ENCODE peak calls at places on chromosome 22, in ten cellular contexts. One of them, this sample, is unnamed.

GRCh38 chr22:39290724-39291161 is 28.7 kb downstream of the RPL3 start:
- DNase-seq in IMR-90: peak
- DNase-seq in GM18507: no peak
- DNase-seq in brain microvascular endothelial cell: peak
- DNase-seq in left ventricle myocardium superior: peak
- DNase-seq in smooth muscle cell of the brain vasculature: no peak
- DNase-seq in fibroblast of villous mesenchyme: peak
- DNase-seq in MV-4-11: no peak
- DNase-seq in C1 segment of cervical spinal cord: no peak
- DNase-seq in AG04450: no peak
- DNase-seq in this sample: peak

GRCh38 chr22:26658671-26659478 is 1.5 kb downstream of the MIAT start:
- DNase-seq in smooth muscle cell of the brain vasculature: peak
- DNase-seq in MV-4-11: peak
- DNase-seq in fibroblast of villous mesenchyme: peak
- DNase-seq in brain microvascular endothelial cell: peak
- DNase-seq in AG04450: peak
- DNase-seq in GM18507: no peak
- DNase-seq in left ventricle myocardium superior: no peak
- DNase-seq in IMR-90: peak
- DNase-seq in C1 segment of cervical spinal cord: no peak
- DNase-seq in this sample: peak

GRCh38 chr22:47433627-47434026 is 671.2 kb downstream of the TBC1D22A start:
- DNase-seq in smooth muscle cell of the brain vasculature: no peak
- DNase-seq in AG04450: no peak
- DNase-seq in GM18507: no peak
- DNase-seq in C1 segment of cervical spinal cord: no peak
- DNase-seq in brain microvascular endothelial cell: no peak
- DNase-seq in IMR-90: no peak
- DNase-seq in fibroblast of villous mesenchyme: no peak
- DNase-seq in left ventricle myocardium superior: no peak
- DNase-seq in MV-4-11: no peak
- DNase-seq in this sample: no peak

GRCh38 chr22:38694945-38695344 is 5.8 kb downstream of the JOSD1 start:
- DNase-seq in MV-4-11: no peak
- DNase-seq in fibroblast of villous mesenchyme: peak
- DNase-seq in C1 segment of cervical spinal cord: no peak
- DNase-seq in AG04450: no peak
- DNase-seq in brain microvascular endothelial cell: no peak
- DNase-seq in IMR-90: no peak
- DNase-seq in smooth muscle cell of the brain vasculature: no peak
- DNase-seq in left ventricle myocardium superior: no peak
- DNase-seq in GM18507: no peak
- DNase-seq in this sample: no peak

GRCh38 chr22:20956258-20957117 is 10.6 kb upstream of the AIFM3 start:
- DNase-seq in AG04450: no peak
- DNase-seq in GM18507: no peak
- DNase-seq in C1 segment of cervical spinal cord: no peak
- DNase-seq in IMR-90: peak
- DNase-seq in MV-4-11: peak
- DNase-seq in left ventricle myocardium superior: no peak
- DNase-seq in smooth muscle cell of the brain vasculature: no peak
- DNase-seq in brain microvascular endothelial cell: peak
- DNase-seq in fibroblast of villous mesenchyme: no peak
- DNase-seq in this sample: peak

GRCh38 chr22:47122441-47123000 is 360.1 kb downstream of the TBC1D22A start:
- DNase-seq in brain microvascular endothelial cell: no peak
- DNase-seq in IMR-90: no peak
- DNase-seq in GM18507: no peak
- DNase-seq in C1 segment of cervical spinal cord: no peak
- DNase-seq in left ventricle myocardium superior: no peak
- DNase-seq in smooth muscle cell of the brain vasculature: no peak
- DNase-seq in AG04450: no peak
- DNase-seq in fibroblast of villous mesenchyme: no peak
- DNase-seq in MV-4-11: no peak
- DNase-seq in this sample: no peak

GRCh38 chr22:27752771-27753170 is 48.8 kb downstream of the MN1 start:
- DNase-seq in IMR-90: no peak
- DNase-seq in AG04450: no peak
- DNase-seq in MV-4-11: no peak
- DNase-seq in C1 segment of cervical spinal cord: no peak
- DNase-seq in left ventricle myocardium superior: peak
- DNase-seq in brain microvascular endothelial cell: peak
- DNase-seq in GM18507: no peak
- DNase-seq in smooth muscle cell of the brain vasculature: no peak
- DNase-seq in fibroblast of villous mesenchyme: peak
- DNase-seq in this sample: peak

GRCh38 chr22:40213478-40213877 is 35.8 kb downstream of the TNRC6B start:
- DNase-seq in brain microvascular endothelial cell: no peak
- DNase-seq in AG04450: no peak
- DNase-seq in fibroblast of villous mesenchyme: no peak
- DNase-seq in MV-4-11: no peak
- DNase-seq in GM18507: no peak
- DNase-seq in C1 segment of cervical spinal cord: no peak
- DNase-seq in IMR-90: no peak
- DNase-seq in smooth muscle cell of the brain vasculature: no peak
- DNase-seq in left ventricle myocardium superior: no peak
- DNase-seq in this sample: peak

GRCh38 chr22:34278121-34278520 is 357.8 kb upstream of the LARGE1 start:
- DNase-seq in left ventricle myocardium superior: no peak
- DNase-seq in fibroblast of villous mesenchyme: no peak
- DNase-seq in MV-4-11: no peak
- DNase-seq in AG04450: no peak
- DNase-seq in GM18507: no peak
- DNase-seq in brain microvascular endothelial cell: no peak
- DNase-seq in IMR-90: no peak
- DNase-seq in C1 segment of cervical spinal cord: no peak
- DNase-seq in smooth muscle cell of the brain vasculature: no peak
- DNase-seq in this sample: no peak

GRCh38 chr22:31604746-31605705 is 57.0 kb downstream of the PISD start:
- DNase-seq in MV-4-11: no peak
- DNase-seq in smooth muscle cell of the brain vasculature: no peak
- DNase-seq in C1 segment of cervical spinal cord: no peak
- DNase-seq in AG04450: no peak
- DNase-seq in fibroblast of villous mesenchyme: no peak
- DNase-seq in brain microvascular endothelial cell: no peak
- DNase-seq in GM18507: no peak
- DNase-seq in IMR-90: no peak
- DNase-seq in left ventricle myocardium superior: no peak
- DNase-seq in this sample: no peak

GRCh38 chr22:45006101-45006872 is 3.5 kb downstream of the PHF21B start:
- DNase-seq in smooth muscle cell of the brain vasculature: no peak
- DNase-seq in GM18507: no peak
- DNase-seq in IMR-90: no peak
- DNase-seq in C1 segment of cervical spinal cord: no peak
- DNase-seq in left ventricle myocardium superior: no peak
- DNase-seq in MV-4-11: no peak
- DNase-seq in fibroblast of villous mesenchyme: peak
- DNase-seq in AG04450: no peak
- DNase-seq in brain microvascular endothelial cell: no peak
- DNase-seq in this sample: no peak

GRCh38 chr22:31345331-31346254 is 553 bp downstream of the PATZ1 start:
- DNase-seq in IMR-90: peak
- DNase-seq in MV-4-11: peak
- DNase-seq in smooth muscle cell of the brain vasculature: no peak
- DNase-seq in AG04450: peak
- DNase-seq in C1 segment of cervical spinal cord: peak
- DNase-seq in left ventricle myocardium superior: peak
- DNase-seq in brain microvascular endothelial cell: peak
- DNase-seq in fibroblast of villous mesenchyme: peak
- DNase-seq in GM18507: peak
- DNase-seq in this sample: peak

GRCh38 chr22:17232406-17232805 is 13.2 kb upstream of the ADA2 start:
- DNase-seq in brain microvascular endothelial cell: no peak
- DNase-seq in smooth muscle cell of the brain vasculature: no peak
- DNase-seq in MV-4-11: no peak
- DNase-seq in C1 segment of cervical spinal cord: no peak
- DNase-seq in left ventricle myocardium superior: no peak
- DNase-seq in AG04450: no peak
- DNase-seq in fibroblast of villous mesenchyme: no peak
- DNase-seq in IMR-90: no peak
- DNase-seq in GM18507: no peak
- DNase-seq in this sample: no peak

GRCh38 chr22:29225422-29226090 is 19.9 kb downstream of the EMID1 start:
- DNase-seq in smooth muscle cell of the brain vasculature: no peak
- DNase-seq in fibroblast of villous mesenchyme: peak
- DNase-seq in IMR-90: peak
- DNase-seq in AG04450: no peak
- DNase-seq in left ventricle myocardium superior: peak
- DNase-seq in brain microvascular endothelial cell: no peak
- DNase-seq in GM18507: no peak
- DNase-seq in MV-4-11: peak
- DNase-seq in C1 segment of cervical spinal cord: no peak
- DNase-seq in this sample: peak

GRCh38 chr22:20427104-20427944 is 10.3 kb downstream of the SCARF2 start:
- DNase-seq in smooth muscle cell of the brain vasculature: no peak
- DNase-seq in fibroblast of villous mesenchyme: no peak
- DNase-seq in brain microvascular endothelial cell: no peak
- DNase-seq in IMR-90: no peak
- DNase-seq in GM18507: no peak
- DNase-seq in AG04450: no peak
- DNase-seq in C1 segment of cervical spinal cord: no peak
- DNase-seq in left ventricle myocardium superior: no peak
- DNase-seq in MV-4-11: no peak
- DNase-seq in this sample: no peak

GRCh38 chr22:19820880-19821522 is 33.7 kb downstream of the GNB1L start:
- DNase-seq in AG04450: no peak
- DNase-seq in left ventricle myocardium superior: no peak
- DNase-seq in brain microvascular endothelial cell: no peak
- DNase-seq in C1 segment of cervical spinal cord: no peak
- DNase-seq in MV-4-11: no peak
- DNase-seq in IMR-90: no peak
- DNase-seq in fibroblast of villous mesenchyme: no peak
- DNase-seq in GM18507: no peak
- DNase-seq in smooth muscle cell of the brain vasculature: no peak
- DNase-seq in this sample: no peak

GRCh38 chr22:21731503-21731902 is 4.1 kb downstream of the YPEL1 start:
- DNase-seq in brain microvascular endothelial cell: no peak
- DNase-seq in GM18507: no peak
- DNase-seq in left ventricle myocardium superior: no peak
- DNase-seq in C1 segment of cervical spinal cord: no peak
- DNase-seq in smooth muscle cell of the brain vasculature: no peak
- DNase-seq in AG04450: no peak
- DNase-seq in IMR-90: no peak
- DNase-seq in fibroblast of villous mesenchyme: no peak
- DNase-seq in MV-4-11: no peak
- DNase-seq in this sample: no peak

GRCh38 chr22:46958191-46958590 is 195.7 kb downstream of the TBC1D22A start:
- DNase-seq in brain microvascular endothelial cell: no peak
- DNase-seq in MV-4-11: no peak
- DNase-seq in fibroblast of villous mesenchyme: no peak
- DNase-seq in smooth muscle cell of the brain vasculature: no peak
- DNase-seq in GM18507: no peak
- DNase-seq in IMR-90: no peak
- DNase-seq in C1 segment of cervical spinal cord: no peak
- DNase-seq in AG04450: no peak
- DNase-seq in left ventricle myocardium superior: no peak
- DNase-seq in this sample: no peak

GRCh38 chr22:22458896-22459588 is 49.5 kb downstream of the ZNF280B start:
- DNase-seq in GM18507: no peak
- DNase-seq in AG04450: no peak
- DNase-seq in IMR-90: no peak
- DNase-seq in left ventricle myocardium superior: no peak
- DNase-seq in C1 segment of cervical spinal cord: no peak
- DNase-seq in smooth muscle cell of the brain vasculature: no peak
- DNase-seq in fibroblast of villous mesenchyme: no peak
- DNase-seq in brain microvascular endothelial cell: no peak
- DNase-seq in MV-4-11: no peak
- DNase-seq in this sample: no peak

GRCh38 chr22:22935546-22936157 is 48.0 kb downstream of the IGLL5 start:
- DNase-seq in AG04450: no peak
- DNase-seq in MV-4-11: peak
- DNase-seq in fibroblast of villous mesenchyme: no peak
- DNase-seq in C1 segment of cervical spinal cord: no peak
- DNase-seq in GM18507: peak
- DNase-seq in left ventricle myocardium superior: peak
- DNase-seq in smooth muscle cell of the brain vasculature: no peak
- DNase-seq in brain microvascular endothelial cell: no peak
- DNase-seq in IMR-90: no peak
- DNase-seq in this sample: no peak